ENCODE peak calls at places on chromosomes 16 and 17, in four cellular contexts. R is mammary epithelial cell, F is BE2C, S is fibroblast of lung. E is an unnamed sample.

GRCh38 chr16:35102780-35103403 is 1643.5 kb downstream of the TP53TG3F start:
- DNase-seq in R (no peak), S (no peak), F (no peak), E (no peak)

GRCh38 chr17:55487727-55488436 is 23.4 kb downstream of the SMIM36 start:
- DNase-seq in R (no peak), S (peak), F (no peak), E (peak)

GRCh38 chr16:80691111-80691761 is 113.2 kb downstream of the CDYL2 start:
- DNase-seq in F (no peak), S (no peak), R (no peak), E (no peak)

GRCh38 chr17:79789943-79790804 is 6.7 kb downstream of the CBX8 start:
- DNase-seq in S (no peak), F (peak), R (no peak), E (no peak)

GRCh38 chr16:59210955-59211541 is 476.9 kb upstream of the GOT2 start:
- DNase-seq in R (no peak), F (no peak), S (peak), E (peak)

GRCh38 chr16:81313731-81314602 is 795 bp upstream of the GAN start:
- DNase-seq in S (no peak), F (no peak), R (no peak), E (peak)

GRCh38 chr16:7231762-7232161 is 100.9 kb upstream of the RBFOX1 start:
- DNase-seq in R (no peak), S (no peak), F (no peak), E (no peak)

GRCh38 chr17:40541060-40541872 is 24.0 kb downstream of the CCR7 start:
- DNase-seq in F (no peak), R (no peak), S (no peak), E (no peak)

GRCh38 chr16:6573577-6573976 is 759.1 kb upstream of the RBFOX1 start:
- DNase-seq in F (peak), S (no peak), R (no peak), E (no peak)

GRCh38 chr17:34895388-34895787 is 65.9 kb downstream of the CCT6B start:
- DNase-seq in F (no peak), S (no peak), R (no peak), E (no peak)

GRCh38 chr16:51524555-51525373 is 373.7 kb upstream of the SALL1 start:
- DNase-seq in R (peak), S (peak), F (no peak), E (peak)

GRCh38 chr17:49610883-49611584 is 35.4 kb downstream of the NXPH3 start:
- DNase-seq in S (no peak), R (no peak), F (no peak), E (peak)

GRCh38 chr17:49612721-49613120 is 37.0 kb downstream of the NXPH3 start:
- DNase-seq in R (no peak), S (no peak), F (no peak), E (no peak)

GRCh38 chr17:49616546-49617205 is 41.0 kb downstream of the NXPH3 start:
- DNase-seq in F (no peak), R (peak), S (peak), E (peak)

GRCh38 chr17:49618112-49618611 is 42.5 kb downstream of the NXPH3 start:
- DNase-seq in F (no peak), R (peak), S (no peak), E (no peak)

DNA sequence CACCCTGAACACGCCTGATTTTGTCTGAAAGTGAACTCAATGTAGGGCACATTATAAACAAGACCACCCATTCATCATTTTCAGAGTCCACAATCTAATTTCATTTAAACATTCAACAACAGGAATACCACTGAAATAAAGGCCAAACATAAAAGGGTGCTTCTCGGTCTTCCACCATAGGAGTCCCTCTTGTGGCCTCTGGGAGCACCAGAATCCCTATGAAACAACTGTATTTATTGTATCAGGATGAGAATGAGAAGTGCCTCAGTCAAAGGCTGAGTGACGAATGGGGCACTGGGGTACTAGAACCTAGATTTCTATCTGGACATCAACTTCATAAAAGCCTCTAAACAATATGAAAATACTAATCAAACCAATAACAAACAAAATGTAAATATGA is 40.4 kb downstream of the NXPH3 start:
- DNase-seq in R (no peak), F (no peak), S (no peak), E (no peak)
- TF ChIP-seq CTCF in R (peak), F (peak), S (peak), E (peak)

GRCh38 chr17:57084361-57084801 is 665 bp upstream of the AKAP1 start:
- DNase-seq in F (no peak), S (no peak), R (no peak), E (peak)

GRCh38 chr17:57088298-57088697 is 3.3 kb downstream of the AKAP1 start:
- DNase-seq in R (no peak), F (no peak), S (no peak), E (no peak)

GRCh38 chr17:57085448-57086068 is 512 bp downstream of the AKAP1 start:
- DNase-seq in F (peak), S (peak), R (peak), E (peak)

GRCh38 chr17:57086069-57086930 is 1.3 kb downstream of the AKAP1 start:
- DNase-seq in S (no peak), F (peak), R (peak), E (no peak)

DNA sequence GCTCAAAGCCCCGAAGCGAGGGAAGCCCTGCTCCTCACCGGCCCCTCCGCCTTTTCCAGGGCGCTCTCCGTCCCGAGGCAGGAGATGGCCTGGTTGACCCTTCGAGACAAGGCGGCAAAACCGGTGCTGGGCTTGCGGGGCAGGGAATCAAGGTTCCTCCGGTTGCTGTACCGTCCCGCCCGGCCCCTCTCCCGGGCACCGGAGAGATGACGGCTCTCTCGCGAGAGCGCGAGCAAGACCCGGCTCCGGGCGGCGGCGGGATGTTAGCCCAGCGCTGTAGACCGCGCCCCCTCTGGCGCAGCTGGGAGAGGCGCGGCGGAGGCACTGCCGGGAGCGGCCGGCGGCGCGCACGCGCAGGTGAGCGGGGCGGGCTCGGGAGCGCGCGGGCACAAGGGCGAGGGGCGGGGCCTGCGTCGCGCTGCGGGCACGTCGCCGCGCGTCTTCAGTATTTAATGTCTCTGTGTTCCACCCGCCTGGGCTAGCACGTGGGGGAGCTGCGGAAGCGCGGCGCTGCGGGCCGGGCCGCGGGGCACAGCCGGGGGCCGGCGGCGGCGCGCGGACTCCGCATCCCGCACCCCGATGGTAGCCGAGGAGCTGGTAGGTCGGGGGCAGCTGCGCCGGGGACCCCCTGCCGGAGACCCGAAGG is at the start of gene AKAP1:
- DNase-seq in S (peak), R (peak), F (peak), E (peak)
- H3K4me3 ChIP-seq in S (peak), R (peak), F (peak), E (peak)

GRCh38 chr16:57828272-57829161 is 26.2 kb upstream of the KIFC3 start:
- DNase-seq in S (no peak), R (no peak), F (no peak), E (no peak)
- TF ChIP-seq CTCF in S (no peak), R (no peak), F (peak), E (no peak)

DNA sequence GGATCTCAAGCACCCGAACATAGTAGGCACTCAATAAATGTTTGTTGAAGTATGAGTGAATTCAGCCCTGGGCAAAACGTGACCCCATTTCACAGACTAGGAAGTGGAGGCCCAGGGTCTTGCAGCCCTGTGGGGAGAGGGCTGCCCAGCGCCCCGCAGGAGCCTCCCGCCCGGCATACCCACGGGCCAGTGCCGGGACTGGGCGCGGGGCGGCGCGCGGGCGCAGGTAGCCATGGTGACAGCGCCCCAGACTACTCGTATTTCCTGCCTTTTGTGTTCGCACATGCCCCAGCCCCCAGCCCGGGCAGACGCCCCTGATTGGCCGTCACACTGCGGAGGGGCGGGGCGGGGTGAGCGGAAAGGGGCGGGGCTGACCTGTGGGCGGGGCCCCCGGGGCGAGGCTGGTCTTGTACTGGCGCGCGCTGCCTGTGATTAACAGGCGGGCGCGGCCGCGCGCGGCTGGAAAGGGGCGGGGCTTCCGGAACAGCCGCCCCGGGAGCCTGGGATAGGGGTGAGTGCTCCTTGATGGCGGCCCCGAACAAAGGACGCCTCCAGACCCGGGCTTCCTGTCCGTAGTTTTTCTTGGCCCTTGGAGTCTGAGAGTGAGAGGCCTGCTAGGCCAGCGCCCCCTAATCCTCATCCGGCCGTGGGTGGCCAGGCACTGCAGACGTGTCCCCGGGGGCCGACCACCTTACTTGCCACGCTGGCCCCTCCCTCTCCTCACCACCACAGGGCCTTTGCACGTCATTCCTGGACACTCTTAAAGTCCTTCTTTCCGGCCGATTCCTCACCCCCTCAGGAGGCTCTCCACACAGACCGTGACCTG is 71.0 kb downstream of the RAI1 start:
- DNase-seq in R (peak), S (peak), F (peak), E (peak)
- H3K4me3 ChIP-seq in R (peak), S (peak), F (peak), E (peak)

GRCh38 chr16:85330694-85331188 is 218.5 kb upstream of the CIBAR2 start:
- DNase-seq in F (peak), R (peak), S (peak), E (peak)
- TF ChIP-seq CTCF in F (peak), R (peak), S (peak), E (peak)

GRCh38 chr17:32689348-32689747 is 187.6 kb downstream of the MYO1D start:
- DNase-seq in F (no peak), R (no peak), S (no peak), E (no peak)

GRCh38 chr17:32688221-32688620 is 188.7 kb downstream of the MYO1D start:
- DNase-seq in S (no peak), R (no peak), F (no peak), E (no peak)

DNA sequence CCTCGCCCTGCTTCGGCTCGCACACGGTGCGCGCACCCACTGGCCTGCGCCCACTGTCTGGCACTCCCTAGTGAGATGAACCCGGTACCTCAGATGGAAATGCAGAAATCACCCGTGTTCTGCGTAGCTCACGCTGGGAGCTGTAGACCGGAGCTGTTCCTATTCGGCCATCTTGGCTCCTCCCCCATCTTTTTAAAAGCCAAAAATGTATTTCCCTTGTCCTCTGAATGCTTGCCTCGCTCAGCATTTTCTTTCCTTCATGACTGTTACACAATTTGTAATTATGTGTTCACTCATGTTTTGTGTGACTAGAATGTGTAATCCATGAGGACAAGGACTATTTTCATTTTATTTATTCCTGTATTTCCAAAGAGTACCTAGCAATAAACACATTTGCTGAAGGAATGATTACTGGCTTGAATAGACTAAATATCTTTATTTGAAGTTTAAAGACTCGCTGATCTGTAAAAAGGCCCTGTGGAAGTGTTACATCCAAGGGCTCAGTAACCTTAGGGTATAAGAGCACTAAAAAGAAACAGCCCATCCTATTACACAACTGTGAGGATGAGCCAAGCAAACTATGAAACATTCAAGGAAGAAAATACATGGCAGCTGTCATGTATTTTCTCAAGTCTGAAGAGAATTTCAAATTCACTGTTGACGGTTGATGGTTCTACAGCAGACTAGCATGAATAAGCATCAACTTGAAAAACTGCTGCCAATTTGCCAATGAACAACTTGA is 192.7 kb downstream of the MYO1D start:
- DNase-seq in R (no peak), F (no peak), S (no peak), E (no peak)
- H3K4me3 ChIP-seq in R (no peak), F (no peak), S (no peak), E (no peak)

GRCh38 chr16:57091990-57092785 is at the start of gene CPNE2:
- DNase-seq in F (peak), S (peak), R (no peak), E (peak)
- TF ChIP-seq CTCF in F (no peak), S (no peak), R (no peak), E (no peak)

E was measured in AG10803.